ENCODE peak calls at places on chromosomes 16 and 17, in eight cellular contexts. T, I, W, O, A, K, V and F are unnamed samples.

GRCh38 chr17:5950871-5951270 is 119.3 kb upstream of the WSCD1 start:
- DNase-seq in T (peak; percentile 16), I (no peak), W (no peak), O (no peak), A (no peak), K (no peak), V (no peak), F (no peak)

GRCh38 chr17:66426397-66427033 is 124.1 kb downstream of the PRKCA start:
- DNase-seq in T (no peak), I (peak; percentile 31), W (no peak), O (peak; percentile 41), A (peak; percentile 66), K (peak; percentile 42), V (no peak), F (peak; percentile 65)

GRCh38 chr17:79082311-79083190 is 7.9 kb downstream of the ENGASE start:
- DNase-seq in T (peak; percentile 76), I (peak; percentile 22), W (peak; percentile 96), O (peak; percentile 47), A (peak; percentile 73), K (no peak), V (peak; percentile 73), F (peak; percentile 78)

GRCh38 chr16:23504076-23504452 is 6.2 kb downstream of the GGA2 start:
- DNase-seq in T (no peak), I (no peak), W (no peak), O (no peak), A (peak; percentile 2), K (no peak), V (peak; percentile 16), F (no peak)

GRCh38 chr16:69319826-69320730 is 8.9 kb downstream of the VPS4A start:
- DNase-seq in T (no peak), I (no peak), W (no peak), O (no peak), A (no peak), K (no peak), V (no peak), F (no peak)

GRCh38 chr17:50903604-50904521 is 37.7 kb upstream of the TOB1 start:
- DNase-seq in T (no peak), I (no peak), W (no peak), O (peak; percentile 67), A (peak; percentile 80), K (no peak), V (no peak), F (no peak)

GRCh38 chr17:78709688-78710290 is 72.3 kb downstream of the CYTH1 start:
- DNase-seq in T (no peak), I (no peak), W (no peak), O (no peak), A (no peak), K (no peak), V (no peak), F (no peak)

GRCh38 chr17:34760931-34761500 is 181.6 kb downstream of the TMEM132E start:
- DNase-seq in T (no peak), I (no peak), W (no peak), O (no peak), A (no peak), K (no peak), V (no peak), F (no peak)

GRCh38 chr17:57271821-57272220 is 15.5 kb downstream of the MSI2 start:
- DNase-seq in T (peak; percentile 63), I (no peak), W (no peak), O (no peak), A (no peak), K (no peak), V (no peak), F (no peak)

GRCh38 chr16:78407191-78407590 is 307.7 kb downstream of the WWOX start:
- DNase-seq in T (no peak), I (no peak), W (no peak), O (no peak), A (no peak), K (no peak), V (no peak), F (no peak)

GRCh38 chr16:15049581-15050180 is 6.2 kb downstream of the NTAN1 start:
- DNase-seq in T (no peak), I (no peak), W (no peak), O (no peak), A (no peak), K (no peak), V (no peak), F (no peak)

GRCh38 chr17:20156196-20157077 is 147.3 kb downstream of the SPECC1 start:
- DNase-seq in T (peak; percentile 80), I (peak; percentile 38), W (peak; percentile 76), O (peak; percentile 14), A (peak; percentile 84), K (peak; percentile 50), V (peak; percentile 85), F (peak; percentile 84)

GRCh38 chr17:65137076-65137935 is at the start of gene RGS9:
- DNase-seq in T (peak; percentile 91), I (peak; percentile 84), W (peak; percentile 97), O (peak; percentile 88), A (peak; percentile 90), K (peak; percentile 87), V (peak; percentile 90), F (peak; percentile 93)

GRCh38 chr16:56871172-56871593 is 6.2 kb downstream of the SLC12A3 start:
- DNase-seq in T (no peak), I (no peak), W (peak; percentile 50), O (no peak), A (peak; percentile 12), K (peak; percentile 54), V (peak; percentile 46), F (no peak)

GRCh38 chr17:39217734-39218369 is 7.9 kb downstream of the STAC2 start:
- DNase-seq in T (no peak), I (no peak), W (no peak), O (no peak), A (no peak), K (no peak), V (no peak), F (no peak)

DNA sequence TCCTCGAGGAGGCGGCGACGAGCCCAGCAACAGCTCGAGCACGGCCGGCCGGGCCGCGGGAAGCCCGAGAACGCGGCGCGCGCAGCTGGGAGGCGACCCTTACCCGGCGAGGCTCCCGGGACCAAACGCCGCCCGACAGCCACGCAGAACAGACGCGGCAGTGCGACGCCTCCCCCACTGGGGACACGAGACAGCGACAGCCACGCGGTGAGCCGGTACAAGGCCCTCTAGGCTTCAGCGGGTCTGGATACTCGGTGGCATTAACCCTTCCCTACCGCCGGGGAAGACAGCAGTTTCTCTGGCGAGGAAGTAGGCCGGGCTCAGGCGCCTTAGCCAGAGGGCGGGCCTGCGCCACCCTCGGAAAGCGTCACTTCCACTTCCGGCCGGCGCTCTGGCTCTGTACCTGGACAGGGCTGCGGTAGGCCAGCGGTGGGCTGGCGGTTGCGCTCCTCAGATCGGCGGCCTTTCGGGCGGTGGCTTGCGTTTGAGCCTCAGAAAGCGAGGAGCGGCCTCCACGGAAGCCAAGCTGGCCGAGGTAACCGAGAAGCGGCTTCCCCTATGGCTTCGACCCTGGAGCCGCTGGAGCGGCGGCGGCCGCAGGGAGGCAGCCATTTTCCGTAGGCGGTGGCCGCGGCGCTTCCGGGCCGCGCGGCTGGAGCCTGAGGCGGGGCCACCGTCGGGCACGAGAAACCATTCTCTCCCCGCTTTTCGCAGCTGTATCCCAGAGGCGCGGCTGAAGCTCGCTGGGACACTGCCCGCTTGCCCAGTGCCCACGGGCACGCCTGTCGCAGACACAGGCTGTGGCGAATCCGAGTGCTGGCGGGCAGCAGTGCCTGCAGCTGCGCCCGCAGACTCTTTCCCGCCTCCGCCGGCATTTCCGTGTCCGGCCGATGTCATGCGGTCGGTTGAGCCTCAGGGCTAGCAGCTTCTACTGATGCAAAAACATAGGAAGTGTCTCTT is at the start of the genes TIGD7 and ZNF75A:
- DNase-seq in T (peak; percentile 93), I (peak; percentile 51), W (peak; percentile 90), O (no peak), A (peak; percentile 84), K (peak; percentile 90), V (peak; percentile 93), F (peak; percentile 96)
- TF ChIP-seq CTCF in T (peak; percentile 4), I (no peak), W (peak; percentile 14), O (no peak), A (no peak), K (peak; percentile 10), V (no peak), F (no peak)

DNA sequence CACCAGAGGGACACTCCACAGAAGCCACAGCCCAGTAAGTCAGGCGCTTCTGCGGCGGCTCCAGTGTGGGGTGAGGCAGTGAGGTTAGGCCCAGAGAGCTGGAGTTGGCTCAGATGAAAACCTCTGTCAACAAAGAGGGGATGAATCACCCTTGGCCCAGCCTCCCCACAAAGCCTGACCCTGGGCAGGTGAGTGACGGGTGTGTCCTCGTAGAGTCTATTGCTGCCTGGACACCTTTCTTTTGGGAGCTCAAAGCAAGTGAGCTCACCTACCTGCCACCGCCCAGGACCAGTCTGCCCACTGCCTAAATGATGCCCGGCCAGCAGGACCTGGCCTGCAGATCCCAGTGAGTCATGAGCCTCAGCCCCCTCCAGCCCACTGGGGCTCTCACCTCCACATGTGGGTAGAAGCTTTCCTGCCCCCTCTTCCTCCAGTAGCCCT is 24.9 kb upstream of the DBNDD1 start:
- DNase-seq in T (no peak), I (peak; percentile 44), W (no peak), O (no peak), A (peak; percentile 91), K (no peak), V (peak; percentile 80), F (no peak)
- TF ChIP-seq EZH2phosphoT487 in T (no peak), I (no peak), W (no peak), O (no peak), A (no peak), K (no peak), V (no peak), F (no peak)

DNA sequence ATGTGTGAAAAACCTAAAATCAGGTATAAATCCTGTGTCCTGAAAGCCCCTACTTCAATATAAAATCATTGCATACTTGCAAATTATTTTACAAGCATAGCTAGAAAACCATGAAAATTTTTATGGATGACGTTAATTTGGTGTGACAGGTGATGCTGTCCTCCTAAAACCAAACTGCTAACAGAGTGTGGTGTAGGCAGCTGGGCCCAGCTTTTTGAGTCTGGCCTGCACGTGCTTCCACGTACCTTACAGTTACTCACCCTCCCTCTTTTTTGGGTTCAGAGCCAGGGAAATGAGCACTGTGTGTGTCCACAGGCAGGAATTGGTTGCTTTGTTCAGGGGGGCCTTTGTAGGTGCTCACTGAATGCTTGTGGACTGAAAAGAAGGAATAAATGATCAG is 36.4 kb downstream of the CLEC16A start:
- DNase-seq in T (no peak), I (no peak), W (no peak), O (no peak), A (no peak), K (no peak), V (no peak), F (no peak)
- H3K27ac ChIP-seq in T (no peak overlapping the region), I (no peak overlapping the region), W (no peak overlapping the region), O (no peak overlapping the region), A (no peak overlapping the region), K (no peak overlapping the region), V (peak overlapping the region; percentile 79), F (no peak overlapping the region)

GRCh38 chr17:49700956-49701355 is 6.8 kb downstream of the SLC35B1 start:
- DNase-seq in T (no peak), I (no peak), W (no peak), O (no peak), A (no peak), K (no peak), V (no peak), F (no peak)

GRCh38 chr17:49699967-49700575 is 7.7 kb downstream of the SLC35B1 start:
- DNase-seq in T (no peak), I (no peak), W (no peak), O (no peak), A (no peak), K (no peak), V (no peak), F (no peak)

GRCh38 chr17:49705254-49705653 is 2.5 kb downstream of the SLC35B1 start:
- DNase-seq in T (no peak), I (no peak), W (no peak), O (no peak), A (no peak), K (no peak), V (no peak), F (no peak)

GRCh38 chr17:49707246-49707607 is 537 bp downstream of the SLC35B1 start:
- DNase-seq in T (peak; percentile 51), I (no peak), W (no peak), O (peak; percentile 50), A (no peak), K (peak; percentile 27), V (no peak), F (peak; percentile 43)

GRCh38 chr17:49703557-49704277 is 4.0 kb downstream of the SLC35B1 start:
- DNase-seq in T (peak; percentile 79), I (peak; percentile 38), W (no peak), O (peak; percentile 59), A (peak; percentile 61), K (peak; percentile 35), V (peak; percentile 69), F (peak; percentile 66)
- TF ChIP-seq CTCF in T (peak; percentile 63), I (peak; percentile 75), W (peak; percentile 63), O (peak; percentile 76), A (peak; percentile 77), K (peak; percentile 52), V (peak; percentile 45), F (peak; percentile 65)